ENCODE peak calls at places on chromosomes 2 and 18, in four cellular contexts. E is stomach, O is right atrium auricular region, C is IMR-90. N is an unnamed sample. For H3K4me1, the result is how much of the 10 kb centered on the place peaks cover.

GRCh38 chr18:3410273-3410672 is 39.7 kb upstream of the TGIF1 start:
- DNase-seq in E (no peak), C (no peak), O (no peak), N (no peak)

GRCh38 chr2:101770672-101771071 is 73.2 kb downstream of the MAP4K4 start:
- DNase-seq in C (peak), E (no peak), O (no peak), N (no peak)

GRCh38 chr18:26919656-26920055 is 54.1 kb upstream of the AQP4 start:
- DNase-seq in C (no peak), E (no peak), O (no peak), N (no peak)

GRCh38 chr2:56018202-56018601 is 94.6 kb upstream of the EFEMP1 start:
- DNase-seq in C (no peak), O (no peak), E (no peak), N (no peak)

GRCh38 chr2:71700041-71700879 is 246.9 kb downstream of the DYSF start:
- DNase-seq in C (no peak), E (no peak), O (no peak), N (no peak)

GRCh38 chr2:33380001-33380609 is 96.3 kb upstream of the RASGRP3 start:
- DNase-seq in C (no peak), E (no peak), O (no peak), N (no peak)

GRCh38 chr2:54975598-54976507 is 74.4 kb downstream of the RTN4 start:
- DNase-seq in C (no peak), E (no peak), O (no peak), N (no peak)

GRCh38 chr2:231966886-231967285 is 5.4 kb downstream of the DIS3L2 start:
- DNase-seq in E (no peak), C (no peak), O (no peak), N (no peak)

GRCh38 chr18:55779711-55780590 is 192.0 kb upstream of the TCF4 start:
- DNase-seq in C (peak), E (no peak), O (no peak), N (peak)

GRCh38 chr2:237865623-237866041 is 6.2 kb downstream of the RAMP1 start:
- DNase-seq in C (no peak), O (no peak), E (no peak), N (no peak)

GRCh38 chr2:196925445-196925767 is 1.1 kb downstream of the PGAP1 start:
- DNase-seq in C (no peak), E (no peak), O (no peak), N (no peak)

GRCh38 chr2:196924051-196924450 is 2.5 kb downstream of the PGAP1 start:
- DNase-seq in C (no peak), O (no peak), E (no peak), N (no peak)

GRCh38 chr2:196926562-196927317 is at the start of gene PGAP1:
- DNase-seq in E (peak), O (peak), C (peak), N (peak)

GRCh38 chr2:196925768-196926561 is 542 bp downstream of the PGAP1 start:
- DNase-seq in E (peak), C (peak), O (no peak), N (peak)

GRCh38 chr2:196927318-196928225 is 1.1 kb upstream of the PGAP1 start:
- DNase-seq in C (peak), E (no peak), O (no peak), N (no peak)
- H3K4me3 ChIP-seq in C (peak), E (peak), O (peak), N (peak)

GRCh38 chr18:48919547-48919946 is 31.2 kb downstream of the SMAD7 start:
- DNase-seq in O (no peak), C (no peak), E (no peak), N (no peak)
- H3K4me1 ChIP-seq in O (under half), C (under half), E (half or more), N (under half)

GRCh38 chr2:9815844-9816279 is 27.4 kb upstream of the TAF1B start:
- DNase-seq in E (peak), C (no peak), O (peak), N (no peak)

GRCh38 chr2:9815076-9815475 is 28.2 kb upstream of the TAF1B start:
- DNase-seq in O (no peak), C (no peak), E (peak), N (peak)

GRCh38 chr2:9813312-9814128 is 29.8 kb upstream of the TAF1B start:
- DNase-seq in C (peak), E (peak), O (peak), N (peak)

GRCh38 chr2:9812945-9813311 is 30.3 kb upstream of the TAF1B start:
- DNase-seq in C (no peak), E (no peak), O (no peak), N (peak)

DNA sequence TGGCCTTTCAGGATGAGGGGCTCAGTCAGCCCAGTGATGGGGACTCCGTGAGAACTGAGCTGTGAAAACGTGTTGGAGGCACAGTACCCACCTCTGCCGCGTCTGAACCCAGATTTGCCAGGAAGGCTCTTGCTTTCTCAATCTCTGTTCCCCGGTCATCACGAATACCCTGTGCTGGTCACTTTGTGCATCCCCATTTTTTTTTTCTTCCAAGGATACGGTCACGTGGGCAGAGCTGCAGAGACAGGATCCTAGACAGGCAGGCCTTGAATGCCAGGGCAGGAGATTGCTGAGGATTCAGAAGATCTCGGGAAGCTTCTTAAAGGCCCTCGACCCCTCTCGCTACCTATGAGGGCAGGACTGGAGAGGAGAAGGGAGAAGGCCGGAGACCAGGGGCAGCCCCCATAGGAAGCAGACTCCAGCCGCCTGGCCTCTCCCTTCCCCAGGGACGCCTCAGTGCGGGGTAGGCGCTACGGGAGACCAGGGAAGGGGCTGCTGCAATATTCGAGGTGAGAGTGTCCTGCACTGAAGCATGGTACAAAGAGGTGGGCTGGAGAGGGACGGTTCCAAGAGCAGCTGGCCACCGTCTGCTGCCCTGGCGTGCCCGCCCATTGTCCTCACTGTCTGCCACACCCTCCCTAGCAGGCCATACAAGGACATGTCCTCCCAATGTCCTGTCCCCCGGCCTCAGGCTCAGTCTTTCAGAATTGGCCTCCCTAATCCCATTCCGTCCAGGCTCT is 29.0 kb upstream of the TAF1B start:
- DNase-seq in O (peak), E (peak), C (no peak), N (no peak)
- H3K4me3 ChIP-seq in O (peak), E (peak), C (no peak), N (peak)

GRCh38 chr2:170258382-170258781 is 80.4 kb downstream of the MYO3B start:
- DNase-seq in C (no peak), O (no peak), E (no peak), N (no peak)
- H3K4me1 ChIP-seq in C (under half), O (under half), E (under half), N (under half)

N was measured in pancreas.